ENCODE peak calls at places on chromosomes 11 and 22, in seven cellular contexts. One of them, this sample, is unnamed.

GRCh38 chr11:2366733-2367132 is 10.4 kb upstream of the CD81 start:
- DNase-seq in AG08395: no peak
- DNase-seq in stimulated activated CD4-positive, alpha-beta T cell treated with anti-CD3 and anti-CD28 coated beads, Interleukin-2, amount 100 ng/mL, for 48 hours: no peak
- DNase-seq in endothelial cell: no peak
- DNase-seq in SK-N-SH: no peak
- DNase-seq in left kidney: no peak
- DNase-seq in HEK293T: no peak
- DNase-seq in this sample: no peak

GRCh38 chr11:86588566-86589090 is 83.8 kb downstream of the ME3 start:
- DNase-seq in AG08395: no peak
- DNase-seq in stimulated activated CD4-positive, alpha-beta T cell treated with anti-CD3 and anti-CD28 coated beads, Interleukin-2, amount 100 ng/mL, for 48 hours: no peak
- DNase-seq in endothelial cell: no peak
- DNase-seq in SK-N-SH: no peak
- DNase-seq in left kidney: peak
- DNase-seq in HEK293T: no peak
- DNase-seq in this sample: no peak

GRCh38 chr11:102666331-102666957 is 39.1 kb downstream of the MMP27 start:
- DNase-seq in AG08395: peak
- DNase-seq in stimulated activated CD4-positive, alpha-beta T cell treated with anti-CD3 and anti-CD28 coated beads, Interleukin-2, amount 100 ng/mL, for 48 hours: no peak
- DNase-seq in endothelial cell: no peak
- DNase-seq in SK-N-SH: peak
- DNase-seq in left kidney: peak
- DNase-seq in HEK293T: peak
- DNase-seq in this sample: peak

GRCh38 chr11:2473361-2474058 is 28.7 kb downstream of the KCNQ1 start:
- DNase-seq in AG08395: no peak
- DNase-seq in stimulated activated CD4-positive, alpha-beta T cell treated with anti-CD3 and anti-CD28 coated beads, Interleukin-2, amount 100 ng/mL, for 48 hours: no peak
- DNase-seq in endothelial cell: no peak
- DNase-seq in SK-N-SH: no peak
- DNase-seq in left kidney: no peak
- DNase-seq in HEK293T: no peak
- DNase-seq in this sample: no peak

GRCh38 chr22:28909375-28909774 is 26.0 kb downstream of the ZNRF3 start:
- DNase-seq in AG08395: no peak
- DNase-seq in stimulated activated CD4-positive, alpha-beta T cell treated with anti-CD3 and anti-CD28 coated beads, Interleukin-2, amount 100 ng/mL, for 48 hours: peak
- DNase-seq in endothelial cell: no peak
- DNase-seq in SK-N-SH: no peak
- DNase-seq in left kidney: no peak
- DNase-seq in HEK293T: no peak
- DNase-seq in this sample: peak

GRCh38 chr11:20337526-20338154 is 25.9 kb upstream of the HTATIP2 start:
- DNase-seq in AG08395: peak
- DNase-seq in stimulated activated CD4-positive, alpha-beta T cell treated with anti-CD3 and anti-CD28 coated beads, Interleukin-2, amount 100 ng/mL, for 48 hours: no peak
- DNase-seq in endothelial cell: peak
- DNase-seq in SK-N-SH: peak
- DNase-seq in left kidney: peak
- DNase-seq in HEK293T: peak
- DNase-seq in this sample: peak

GRCh38 chr22:37742374-37743092 is 45.7 kb downstream of the TRIOBP start:
- DNase-seq in AG08395: peak
- DNase-seq in stimulated activated CD4-positive, alpha-beta T cell treated with anti-CD3 and anti-CD28 coated beads, Interleukin-2, amount 100 ng/mL, for 48 hours: no peak
- DNase-seq in endothelial cell: no peak
- DNase-seq in SK-N-SH: no peak
- DNase-seq in left kidney: no peak
- DNase-seq in HEK293T: no peak
- DNase-seq in this sample: no peak

GRCh38 chr11:75615709-75616108 is 53.1 kb downstream of the MAP6 start:
- DNase-seq in AG08395: no peak
- DNase-seq in stimulated activated CD4-positive, alpha-beta T cell treated with anti-CD3 and anti-CD28 coated beads, Interleukin-2, amount 100 ng/mL, for 48 hours: no peak
- DNase-seq in endothelial cell: no peak
- DNase-seq in SK-N-SH: peak
- DNase-seq in left kidney: no peak
- DNase-seq in HEK293T: no peak
- DNase-seq in this sample: no peak

GRCh38 chr11:43947003-43947500 is 4.6 kb downstream of the C11orf96 start:
- DNase-seq in AG08395: peak
- DNase-seq in stimulated activated CD4-positive, alpha-beta T cell treated with anti-CD3 and anti-CD28 coated beads, Interleukin-2, amount 100 ng/mL, for 48 hours: no peak
- DNase-seq in endothelial cell: no peak
- DNase-seq in SK-N-SH: no peak
- DNase-seq in left kidney: peak
- DNase-seq in HEK293T: no peak
- DNase-seq in this sample: no peak

GRCh38 chr11:719214-720016 is 13.4 kb downstream of the EPS8L2 start:
- DNase-seq in AG08395: no peak
- DNase-seq in stimulated activated CD4-positive, alpha-beta T cell treated with anti-CD3 and anti-CD28 coated beads, Interleukin-2, amount 100 ng/mL, for 48 hours: no peak
- DNase-seq in endothelial cell: no peak
- DNase-seq in SK-N-SH: peak
- DNase-seq in left kidney: peak
- DNase-seq in HEK293T: no peak
- DNase-seq in this sample: no peak

GRCh38 chr11:82267186-82267585 is 466.5 kb downstream of the FAM181B start:
- DNase-seq in AG08395: no peak
- DNase-seq in stimulated activated CD4-positive, alpha-beta T cell treated with anti-CD3 and anti-CD28 coated beads, Interleukin-2, amount 100 ng/mL, for 48 hours: no peak
- DNase-seq in endothelial cell: no peak
- DNase-seq in SK-N-SH: no peak
- DNase-seq in left kidney: no peak
- DNase-seq in HEK293T: no peak
- DNase-seq in this sample: no peak

GRCh38 chr22:36337365-36338130 is 50.2 kb downstream of the MYH9 start:
- DNase-seq in AG08395: no peak
- DNase-seq in stimulated activated CD4-positive, alpha-beta T cell treated with anti-CD3 and anti-CD28 coated beads, Interleukin-2, amount 100 ng/mL, for 48 hours: no peak
- DNase-seq in endothelial cell: no peak
- DNase-seq in SK-N-SH: no peak
- DNase-seq in left kidney: no peak
- DNase-seq in HEK293T: no peak
- DNase-seq in this sample: no peak

GRCh38 chr11:69014084-69014935 is 1.3 kb upstream of the MRGPRF start:
- DNase-seq in AG08395: no peak
- DNase-seq in stimulated activated CD4-positive, alpha-beta T cell treated with anti-CD3 and anti-CD28 coated beads, Interleukin-2, amount 100 ng/mL, for 48 hours: no peak
- DNase-seq in endothelial cell: no peak
- DNase-seq in SK-N-SH: peak
- DNase-seq in left kidney: peak
- DNase-seq in HEK293T: no peak
- DNase-seq in this sample: no peak

GRCh38 chr11:88555018-88555828 is 217.7 kb upstream of the CTSC start:
- DNase-seq in AG08395: peak
- DNase-seq in stimulated activated CD4-positive, alpha-beta T cell treated with anti-CD3 and anti-CD28 coated beads, Interleukin-2, amount 100 ng/mL, for 48 hours: no peak
- DNase-seq in endothelial cell: no peak
- DNase-seq in SK-N-SH: no peak
- DNase-seq in left kidney: peak
- DNase-seq in HEK293T: no peak
- DNase-seq in this sample: no peak

This sample was measured in GM13976.